ENCODE peak calls at places on chromosomes 11 and 22, in seven cellular contexts. P, J, K, Q, E, H and V are unnamed samples.

GRCh38 chr11:125433454-125434121 is 62.5 kb downstream of the FEZ1 start:
- DNase-seq in Q (no peak), J (peak), P (peak), E (peak), H (peak), K (peak), V (no peak)

GRCh38 chr11:60389279-60389910 is 6.9 kb upstream of the MS4A14 start:
- DNase-seq in H (no peak), E (no peak), Q (no peak), K (no peak), P (peak), J (peak), V (no peak)

GRCh38 chr11:110317516-110317932 is 21.1 kb upstream of the RDX start:
- DNase-seq in H (peak), J (no peak), E (no peak), K (peak), P (no peak), Q (no peak), V (no peak)

GRCh38 chr11:119461250-119461963 is 38.4 kb upstream of the THY1 start:
- DNase-seq in Q (no peak), P (no peak), E (no peak), K (peak), J (no peak), H (no peak), V (no peak)

GRCh38 chr11:124629961-124630360 is 7.3 kb downstream of the TBRG1 start:
- DNase-seq in Q (no peak), K (no peak), H (no peak), J (no peak), E (no peak), P (no peak), V (no peak)

GRCh38 chr11:128448487-128448886 is 138.9 kb downstream of the ETS1 start:
- DNase-seq in P (no peak), E (no peak), J (no peak), K (peak), H (peak), Q (no peak), V (peak)

GRCh38 chr11:63670738-63671321 is 346 bp downstream of the ATL3 start:
- DNase-seq in E (peak), K (no peak), J (peak), P (peak), Q (peak), H (peak), V (peak)

GRCh38 chr22:38034278-38034882 is 22.8 kb upstream of the PICK1 start:
- DNase-seq in E (no peak), H (peak), J (peak), K (peak), P (peak), Q (peak), V (no peak)

GRCh38 chr11:129996113-129996870 is 6.3 kb downstream of the PRDM10 start:
- DNase-seq in P (no peak), J (no peak), E (no peak), Q (no peak), H (no peak), K (no peak), V (no peak)

GRCh38 chr11:1387961-1388762 is 1.6 kb upstream of the BRSK2 start:
- DNase-seq in H (no peak), E (no peak), J (no peak), Q (no peak), K (no peak), P (no peak), V (no peak)

GRCh38 chr22:33871935-33872334 is 48.3 kb downstream of the LARGE1 start:
- DNase-seq in P (peak), K (peak), H (no peak), Q (no peak), J (peak), E (no peak), V (no peak)